ENCODE peak calls at places on chromosome 10, in five cellular contexts. C is HepG2, Z is IMR-90, R is adrenal gland, M is uterus. W is an unnamed sample.

GRCh38 chr10:59991117-59991516 is 84.8 kb upstream of the CCDC6 start:
- DNase-seq in R (no peak), Z (no peak), C (no peak), M (no peak), W (no peak)

GRCh38 chr10:35423505-35424306 is 87.4 kb downstream of the CCNY start:
- DNase-seq in C (no peak), M (no peak), R (no peak), Z (peak), W (peak)

GRCh38 chr10:6083523-6084475 is 5.0 kb upstream of the RBM17 start:
- DNase-seq in Z (peak), R (no peak), C (no peak), M (no peak), W (no peak)

GRCh38 chr10:17375936-17376584 is 78.3 kb downstream of the ST8SIA6 start:
- DNase-seq in R (no peak), Z (peak), C (peak), M (no peak), W (no peak)

GRCh38 chr10:22849077-22849810 is 78.6 kb upstream of the ARMC3 start:
- DNase-seq in M (peak), C (peak), Z (no peak), R (peak), W (peak)

GRCh38 chr10:113335603-113336002 is 217.2 kb upstream of the HABP2 start:
- DNase-seq in M (no peak), Z (peak), R (peak), C (no peak), W (peak)

GRCh38 chr10:119940487-119940886 is 48.0 kb downstream of the SEC23IP start:
- DNase-seq in R (no peak), C (no peak), M (no peak), Z (peak), W (no peak)

GRCh38 chr10:42827201-42827600 is 44.6 kb downstream of the BMS1 start:
- DNase-seq in C (no peak), M (no peak), R (no peak), Z (no peak), W (no peak)

GRCh38 chr10:32298066-32298812 is 48.7 kb downstream of the EPC1 start:
- DNase-seq in R (no peak), Z (peak), C (peak), M (no peak), W (peak)

GRCh38 chr10:17617031-17617911 is at the start of gene HACD1:
- DNase-seq in M (peak), C (peak), R (peak), Z (peak), W (peak)

GRCh38 chr10:119489572-119490326 is 52.8 kb downstream of the RGS10 start:
- DNase-seq in C (peak), M (peak), R (no peak), Z (no peak), W (peak)

GRCh38 chr10:133393401-133394063 is 425 bp upstream of the MTG1 start:
- DNase-seq in R (no peak), M (no peak), C (no peak), Z (no peak), W (peak)

GRCh38 chr10:110141747-110142625 is 65.4 kb upstream of the MXI1 start:
- DNase-seq in C (peak), Z (no peak), R (peak), M (no peak), W (no peak)

GRCh38 chr10:4384254-4384653 is 441.8 kb upstream of the AKR1E2 start:
- DNase-seq in M (no peak), R (no peak), Z (peak), C (no peak), W (no peak)

GRCh38 chr10:45238896-45239295 is 76.5 kb downstream of the OR13A1 start:
- DNase-seq in R (no peak), M (no peak), C (no peak), Z (no peak), W (no peak)

GRCh38 chr10:45241865-45242518 is 73.4 kb downstream of the OR13A1 start:
- DNase-seq in R (no peak), Z (no peak), C (no peak), M (no peak), W (no peak)

GRCh38 chr10:45235823-45236222 is 79.6 kb downstream of the OR13A1 start:
- DNase-seq in Z (peak), M (no peak), R (no peak), C (no peak), W (no peak)

GRCh38 chr10:45243261-45243660 is 72.1 kb downstream of the OR13A1 start:
- DNase-seq in M (no peak), C (no peak), R (no peak), Z (no peak), W (no peak)

DNA sequence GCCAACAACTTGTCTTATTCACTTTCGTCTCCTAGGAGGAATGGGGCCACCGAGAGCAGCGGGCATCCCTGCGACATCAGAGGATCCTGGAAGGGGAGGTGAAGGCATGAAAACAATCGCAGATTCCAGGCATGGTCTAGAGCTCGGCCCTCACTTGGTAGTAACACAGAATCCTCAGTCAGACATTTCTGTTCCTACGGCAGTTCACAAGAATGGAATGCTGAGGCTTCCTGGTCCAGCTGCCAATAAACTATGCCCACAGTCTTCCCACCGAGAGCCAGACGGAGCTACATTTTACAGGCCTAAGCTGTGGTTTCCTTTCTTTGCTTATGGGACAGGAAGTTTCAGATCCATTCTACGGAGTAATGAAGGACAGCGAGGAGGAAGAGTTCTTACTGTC is 75.8 kb downstream of the OR13A1 start:
- DNase-seq in Z (peak), M (no peak), R (no peak), C (no peak), W (no peak)
- TF ChIP-seq POLR2A in Z (no peak), M (no peak), R (no peak), C (no peak), W (no peak)

GRCh38 chr10:103192451-103193106 is 493 bp downstream of the NT5C2 start:
- DNase-seq in R (peak), M (peak), C (peak), Z (peak), W (peak)
- TF ChIP-seq POLR2A in R (peak), M (no peak), C (no peak), Z (no peak), W (peak)

GRCh38 chr10:123838596-123839310 is 52.9 kb downstream of the CPXM2 start:
- DNase-seq in R (no peak), Z (no peak), M (no peak), C (no peak), W (no peak)
- TF ChIP-seq POLR2A in R (no peak), Z (no peak), M (no peak), C (no peak), W (no peak)

GRCh38 chr10:7817984-7818294 is 366 bp upstream of the TAF3 start:
- DNase-seq in R (no peak), Z (no peak), C (no peak), M (no peak), W (no peak)

GRCh38 chr10:7813481-7813880 is 4.8 kb upstream of the TAF3 start:
- DNase-seq in C (no peak), R (no peak), M (no peak), Z (no peak), W (no peak)

GRCh38 chr10:7819126-7819470 is 793 bp downstream of the TAF3 start:
- DNase-seq in C (peak), R (peak), M (no peak), Z (peak), W (no peak)

GRCh38 chr10:7817576-7817975 is 729 bp upstream of the TAF3 start:
- DNase-seq in R (no peak), Z (no peak), M (no peak), C (no peak), W (no peak)

DNA sequence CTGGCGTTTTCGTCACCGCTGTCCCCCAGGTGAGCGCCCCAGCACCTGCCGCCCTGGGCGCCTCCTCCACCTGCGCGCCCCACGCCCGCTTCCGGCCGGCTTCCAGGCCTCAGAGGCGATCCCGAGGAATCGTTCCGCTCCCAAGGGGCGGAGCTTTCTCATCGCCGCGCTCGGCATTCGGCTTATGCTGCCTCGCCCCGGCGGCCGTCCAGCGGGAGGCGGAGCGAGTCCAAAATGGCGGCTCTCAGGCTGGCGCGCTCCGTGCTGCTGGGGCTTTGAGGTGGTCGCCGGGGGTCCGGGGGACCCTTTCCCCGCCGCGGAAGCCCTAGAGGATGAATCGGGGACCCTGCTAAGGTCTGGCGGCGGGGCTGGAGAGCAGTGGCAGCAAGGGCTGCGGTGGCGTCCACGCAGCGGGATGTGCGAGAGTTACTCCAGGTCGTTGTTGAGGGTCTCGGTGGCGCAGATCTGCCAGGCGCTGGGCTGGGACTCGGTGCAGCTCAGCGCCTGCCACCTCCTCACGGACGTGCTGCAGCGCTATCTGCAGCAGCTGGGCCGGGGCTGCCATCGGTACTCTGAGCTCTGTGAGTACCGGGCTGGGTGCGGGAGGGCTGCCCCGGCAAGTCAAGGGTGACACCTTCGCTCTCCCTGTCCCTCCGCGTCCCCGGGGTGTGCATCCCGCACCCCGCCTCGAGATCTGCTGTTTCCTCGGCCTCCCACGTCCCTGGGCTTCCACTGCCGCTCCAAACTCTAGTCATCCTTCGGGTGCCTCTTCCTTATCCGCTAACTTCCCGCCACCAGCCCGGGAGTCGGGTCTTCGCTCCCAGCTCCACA is at the start of gene TAF3:
- DNase-seq in M (peak), R (peak), Z (peak), C (peak), W (peak)
- TF ChIP-seq POLR2A in M (peak), R (no peak), Z (peak), C (peak), W (peak)